ENCODE peak calls at places on chromosomes 5 and 9, in five cellular contexts. H is WTC11, A is HepG2, N is GM23338, Q is GM12878. J is an unnamed sample.

GRCh38 chr5:59596586-59597348 is 296.8 kb downstream of the PDE4D start:
- DNase-seq in H (no peak), A (no peak), N (no peak), Q (no peak), J (no peak)

GRCh38 chr5:156096259-156096658 is 230.7 kb upstream of the SGCD start:
- DNase-seq in H (no peak), A (no peak), N (no peak), Q (no peak), J (no peak)

GRCh38 chr9:100090880-100091279 is 7.9 kb downstream of the ERP44 start:
- DNase-seq in H (no peak), A (no peak), N (no peak), Q (no peak), J (no peak)

GRCh38 chr9:134373269-134373668 is 47.0 kb downstream of the RXRA start:
- DNase-seq in H (no peak), A (no peak), N (no peak), Q (no peak), J (no peak)

GRCh38 chr5:95822038-95822407 is 503 bp downstream of the GLRX start:
- DNase-seq in H (peak; percentile 36), A (no peak), N (peak; percentile 71), Q (no peak), J (peak; percentile 60)

GRCh38 chr5:175873090-175873454 is 1.7 kb downstream of the CPLX2 start:
- DNase-seq in H (peak; percentile 84), A (peak; percentile 37), N (peak; percentile 79), Q (no peak), J (peak; percentile 30)

GRCh38 chr5:106121972-106122605 is 1548.6 kb downstream of the EFNA5 start:
- DNase-seq in H (peak; percentile 67), A (no peak), N (peak; percentile 66), Q (no peak), J (peak; percentile 75)

GRCh38 chr5:173888473-173889135 is 455 bp downstream of the CPEB4 start:
- DNase-seq in H (peak; percentile 25), A (no peak), N (peak; percentile 41), Q (no peak), J (peak; percentile 50)

GRCh38 chr5:125058185-125058826 is 311.9 kb upstream of the ZNF608 start:
- DNase-seq in H (no peak), A (no peak), N (no peak), Q (no peak), J (no peak)

GRCh38 chr5:136769900-136770684 is 404.7 kb upstream of the TRPC7 start:
- DNase-seq in H (peak; percentile 85), A (peak; percentile 48), N (peak; percentile 94), Q (no peak), J (peak; percentile 74)

GRCh38 chr9:75957095-75957494 is 66.6 kb downstream of the PCSK5 start:
- DNase-seq in H (no peak), A (no peak), N (no peak), Q (no peak), J (no peak)

GRCh38 chr9:98007251-98007928 is 24.2 kb downstream of the ANP32B start:
- DNase-seq in H (no peak), A (peak; percentile 10), N (no peak), Q (no peak), J (no peak)

GRCh38 chr9:94554439-94555331 is at the start of gene PCAT7:
- DNase-seq in H (peak; percentile 78), A (peak; percentile 84), N (peak; percentile 89), Q (peak; percentile 12), J (peak; percentile 72)

GRCh38 chr9:81557957-81558791 is 131.2 kb downstream of the TLE1 start:
- DNase-seq in H (no peak), A (no peak), N (no peak), Q (no peak), J (no peak)

GRCh38 chr5:31632460-31632859 is 6.5 kb upstream of the PDZD2 start:
- DNase-seq in H (no peak), A (no peak), N (no peak), Q (no peak), J (no peak)

GRCh38 chr9:107175826-107176500 is 107.1 kb upstream of the RAD23B start:
- DNase-seq in H (no peak), A (no peak), N (peak; percentile 6), Q (no peak), J (no peak)

GRCh38 chr5:109516385-109516784 is 106.6 kb upstream of the PJA2 start:
- DNase-seq in H (no peak), A (no peak), N (no peak), Q (no peak), J (no peak)

GRCh38 chr5:159682623-159683022 is 233.7 kb upstream of the ADRA1B start:
- DNase-seq in H (no peak), A (no peak), N (peak; percentile 53), Q (no peak), J (no peak)

GRCh38 chr9:110432253-110432652 is 94.6 kb upstream of the TXNDC8 start:
- DNase-seq in H (no peak), A (no peak), N (no peak), Q (no peak), J (no peak)

GRCh38 chr5:32708949-32709348 is 2.2 kb upstream of the NPR3 start:
- DNase-seq in H (peak; percentile 31), A (no peak), N (peak; percentile 42), Q (no peak), J (no peak)

GRCh38 chr9:69999331-69999730 is 44.3 kb upstream of the MAMDC2 start:
- DNase-seq in H (no peak), A (no peak), N (no peak), Q (no peak), J (no peak)

GRCh38 chr9:127897194-127897692 is 2.2 kb downstream of the ST6GALNAC6 start:
- DNase-seq in H (peak; percentile 88), A (peak; percentile 95), N (peak; percentile 93), Q (no peak), J (peak; percentile 95)

GRCh38 chr9:135674977-135675376 is 11.9 kb downstream of the LCN9 start:
- DNase-seq in H (no peak), A (no peak), N (no peak), Q (no peak), J (no peak)

GRCh38 chr5:131685514-131686171 is 50.6 kb upstream of the RAPGEF6 start:
- DNase-seq in H (no peak), A (no peak), N (no peak), Q (no peak), J (no peak)

GRCh38 chr9:2478421-2478820 is 143.2 kb upstream of the VLDLR start:
- DNase-seq in H (no peak), A (no peak), N (no peak), Q (no peak), J (no peak)

DNA sequence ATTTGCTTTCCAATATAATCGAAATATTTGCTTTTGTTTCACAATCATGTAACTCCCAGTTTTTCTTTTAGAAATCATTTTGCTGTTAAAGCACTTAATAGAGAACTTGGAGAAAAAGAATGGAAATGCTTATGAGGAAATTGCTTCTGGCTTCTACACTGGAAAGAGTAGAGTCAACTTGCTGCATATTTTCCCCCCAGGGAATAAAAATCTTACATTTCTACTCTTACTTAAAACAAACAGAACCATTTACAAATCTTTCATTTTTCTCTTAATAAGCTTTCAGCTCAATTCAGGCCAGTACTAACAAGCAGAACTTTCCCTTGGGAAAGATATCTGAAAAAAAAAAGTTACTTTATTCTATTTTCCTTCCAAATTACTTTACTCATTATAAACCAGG is 312.0 kb downstream of the CHSY3 start:
- DNase-seq in H (no peak), A (no peak), N (no peak), Q (no peak), J (no peak)
- TF ChIP-seq CREB1 in H (no peak), A (no peak), N (no peak), Q (no peak), J (no peak)

DNA sequence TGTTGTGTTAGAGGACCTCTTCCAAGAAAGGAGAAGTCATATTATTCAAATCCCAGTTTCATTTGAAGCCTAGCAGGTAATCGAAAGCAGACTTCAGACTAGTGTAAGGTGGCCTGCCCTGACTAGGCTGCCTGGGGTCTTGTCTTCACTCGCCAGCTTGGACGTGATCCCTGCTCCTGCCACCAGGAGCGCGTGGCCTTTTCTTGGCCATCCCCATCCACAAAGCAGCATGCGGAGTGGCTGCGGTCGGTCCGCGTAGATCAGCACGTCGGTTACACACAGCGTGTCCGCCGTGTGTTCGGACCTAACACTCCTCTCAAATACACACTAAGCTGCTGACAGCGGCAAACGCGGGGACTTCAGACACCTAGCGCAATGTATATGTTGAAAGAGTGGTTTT is 37.3 kb downstream of the CFAP77 start:
- DNase-seq in H (peak; percentile 73), A (peak; percentile 21), N (peak; percentile 85), Q (no peak), J (peak; percentile 33)
- TF ChIP-seq CREB1 in H (no peak), A (no peak), N (no peak), Q (no peak), J (no peak)

GRCh38 chr5:684771-685216 is 8.4 kb downstream of the TPPP start:
- DNase-seq in H (no peak), A (no peak), N (no peak), Q (no peak), J (no peak)
- TF ChIP-seq CREB1 in H (no peak), A (no peak), N (no peak), Q (no peak), J (no peak)

DNA sequence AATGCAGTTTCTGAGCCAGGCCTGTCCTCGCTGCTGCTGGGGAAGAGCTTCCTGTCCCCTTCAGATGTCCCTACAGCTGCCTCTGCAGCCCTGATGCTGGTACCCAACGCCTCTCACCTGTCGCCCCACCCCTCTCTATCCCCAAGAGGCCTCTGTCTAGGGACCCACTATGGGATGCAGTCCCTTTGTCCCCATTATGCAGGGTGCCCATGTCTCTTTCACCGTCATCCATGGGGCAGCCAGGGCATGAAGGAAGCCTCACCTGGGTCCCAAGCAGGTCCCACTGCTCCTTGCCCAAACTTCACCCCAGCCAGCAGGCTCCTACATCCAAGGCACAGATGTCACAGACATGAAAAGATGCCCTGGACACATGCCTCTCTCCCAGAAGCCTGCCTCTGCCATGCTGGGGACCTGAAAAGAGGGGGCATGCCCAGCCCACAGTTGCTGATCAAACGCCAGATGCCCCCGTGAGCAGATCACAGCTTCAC is 81.2 kb downstream of the ADAMTS2 start:
- DNase-seq in H (peak; percentile 7), A (no peak), N (no peak), Q (no peak), J (no peak)
- TF ChIP-seq CREB1 in H (no peak), A (no peak), N (no peak), Q (no peak), J (no peak)

GRCh38 chr5:53679261-53679660 is 118.8 kb downstream of the NDUFS4 start:
- DNase-seq in H (no peak), A (no peak), N (peak; percentile 5), Q (no peak), J (no peak)
- TF ChIP-seq CREB1 in H (no peak), A (no peak), N (no peak), Q (no peak), J (no peak)

J was measured in K562.